ENCODE peak calls at places on chromosomes 11 and 22, in four cellular contexts. E is endodermal cell, B is psoas muscle, R is IMR-90. U is an unnamed sample.

GRCh38 chr22:45502215-45503070 is at the start of gene FBLN1:
- DNase-seq in B (peak; percentile 67), R (no peak), E (peak; percentile 91), U (peak; percentile 62)

GRCh38 chr11:65859812-65860277 is 388 bp upstream of the MUS81 start:
- DNase-seq in E (no peak), R (no peak), B (no peak), U (no peak)

GRCh38 chr11:119798656-119799055 is 69.7 kb upstream of the NECTIN1 start:
- DNase-seq in E (no peak), B (no peak), R (no peak), U (no peak)

GRCh38 chr11:2474059-2474901 is 29.5 kb downstream of the KCNQ1 start:
- DNase-seq in R (no peak), B (no peak), E (no peak), U (no peak)

GRCh38 chr22:44445307-44445680 is 52.7 kb downstream of the RTL6 start:
- DNase-seq in E (no peak), B (no peak), R (no peak), U (no peak)

GRCh38 chr11:81007046-81007445 is 1566.2 kb upstream of the TENM4 start:
- DNase-seq in E (no peak), B (no peak), R (peak; percentile 14), U (peak; percentile 8)

GRCh38 chr11:117749541-117749910 is 47.5 kb downstream of the DSCAML1 start:
- DNase-seq in B (no peak), E (no peak), R (no peak), U (no peak)

GRCh38 chr11:29333993-29334780 is 682.6 kb downstream of the KCNA4 start:
- DNase-seq in E (peak; percentile 47), R (peak; percentile 88), B (no peak), U (peak; percentile 71)

GRCh38 chr11:34468209-34468841 is 29.6 kb downstream of the CAT start:
- DNase-seq in B (no peak), E (peak; percentile 80), R (peak; percentile 14), U (peak; percentile 13)

GRCh38 chr11:111514216-111515031 is at the start of gene HOATZ:
- DNase-seq in E (peak; percentile 90), R (no peak), B (no peak), U (no peak)

GRCh38 chr11:60711316-60711715 is 11.9 kb downstream of the MS4A8 start:
- DNase-seq in R (no peak), E (no peak), B (no peak), U (no peak)

GRCh38 chr11:72411623-72412532 is 22.5 kb downstream of the CLPB start:
- DNase-seq in E (no peak), R (no peak), B (no peak), U (no peak)

GRCh38 chr11:43957571-43957970 is 15.1 kb downstream of the C11orf96 start:
- DNase-seq in E (no peak), R (no peak), B (no peak), U (no peak)

GRCh38 chr11:112499153-112499907 is 238.7 kb upstream of the PLET1 start:
- DNase-seq in B (no peak), R (no peak), E (peak; percentile 59), U (no peak)

GRCh38 chr22:30868663-30869385 is 99.8 kb downstream of the MORC2 start:
- DNase-seq in R (peak; percentile 75), B (no peak), E (no peak), U (peak; percentile 40)

GRCh38 chr11:9330387-9331384 is 16.3 kb upstream of the TMEM41B start:
- DNase-seq in E (no peak), R (peak; percentile 57), B (no peak), U (peak; percentile 80)
- H3K4me3 ChIP-seq in E (no peak overlapping the region), R (no peak overlapping the region), B (no peak overlapping the region), U (no peak overlapping the region)

DNA sequence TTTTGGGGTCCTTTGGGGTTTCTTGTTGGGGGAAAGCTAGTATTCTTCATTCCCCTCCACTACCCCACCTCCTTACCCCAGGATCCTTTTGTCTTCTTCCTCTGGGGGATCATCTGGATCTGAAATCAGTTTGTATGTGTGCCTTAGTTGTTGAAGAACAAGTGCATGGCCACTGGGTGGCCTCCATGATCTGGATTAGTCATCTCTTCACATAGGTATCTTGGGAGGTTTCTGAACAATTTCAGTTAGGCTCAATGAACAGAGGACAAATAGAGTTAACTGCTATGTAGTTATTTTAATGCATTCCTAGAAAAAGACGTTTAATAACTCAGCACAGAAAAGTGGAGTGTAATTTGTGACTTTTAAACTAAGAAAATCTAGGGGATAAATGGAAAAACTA is 7.1 kb upstream of the VWA5A start:
- DNase-seq in E (peak; percentile 62), B (no peak), R (peak; percentile 15), U (no peak)
- TF ChIP-seq CTCF in E (peak; percentile 78), B (no peak), R (peak; percentile 23), U (no peak)

DNA sequence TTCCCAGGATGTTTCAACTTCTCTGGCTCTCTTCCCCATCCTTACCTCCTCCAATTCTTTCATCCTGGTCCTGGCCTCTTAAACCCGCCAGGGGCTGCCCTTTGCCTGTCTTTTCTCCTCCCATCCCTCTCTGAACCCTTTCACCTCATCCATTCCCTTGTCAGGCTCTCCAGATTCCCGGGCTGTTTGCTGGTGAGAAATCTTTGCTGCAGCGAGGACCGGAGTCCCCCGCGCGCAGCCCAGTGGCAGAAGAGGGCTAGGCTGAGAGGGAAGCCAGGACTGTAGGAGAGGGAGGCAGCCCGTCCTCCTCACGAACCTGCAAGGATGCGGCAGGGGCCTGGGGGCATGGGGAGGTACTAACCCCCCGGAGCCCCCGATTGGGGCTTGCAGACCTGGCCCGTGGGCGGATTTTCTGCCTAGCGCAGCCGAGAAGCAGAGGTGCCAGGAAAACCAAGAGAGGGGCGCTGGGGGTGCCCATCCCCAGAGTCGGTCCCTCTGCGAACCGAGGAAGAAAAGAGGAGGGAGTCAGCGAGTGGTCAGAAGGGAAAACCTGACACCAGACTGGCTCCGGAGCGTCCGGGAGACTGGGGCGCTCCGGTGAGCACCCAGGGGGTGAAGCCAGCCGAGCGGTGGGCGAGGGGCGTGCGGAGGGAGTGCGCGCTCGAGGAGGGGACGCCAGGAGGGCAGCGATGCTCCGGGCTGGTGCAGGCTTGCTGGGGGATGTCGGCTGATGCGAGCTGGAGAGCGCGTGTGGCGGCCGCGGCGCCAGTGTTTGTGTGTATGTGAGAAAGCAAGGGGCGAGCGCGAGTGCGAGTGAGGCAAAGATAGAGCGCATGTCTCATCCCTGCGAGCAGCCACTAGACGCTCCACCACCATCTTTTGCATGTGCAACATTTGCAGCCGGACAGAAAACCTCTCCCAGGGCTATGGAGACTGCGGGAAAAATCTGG is at the start of gene GRIA4:
- DNase-seq in E (peak; percentile 86), R (peak; percentile 74), B (peak; percentile 13), U (peak; percentile 81)
- H3K4me3 ChIP-seq in E (peak within 1 kb of the TSS; percentile 81), R (peak within 1 kb of the TSS; percentile 53), B (peak within 1 kb of the TSS; percentile 58), U (peak within 1 kb of the TSS; percentile 67)

GRCh38 chr11:126346586-126346940 is 8.9 kb upstream of the ST3GAL4 start:
- DNase-seq in E (no peak), B (no peak), R (no peak), U (no peak)

GRCh38 chr11:126345283-126345682 is 10.2 kb upstream of the ST3GAL4 start:
- DNase-seq in E (no peak), R (no peak), B (no peak), U (no peak)

GRCh38 chr11:126345759-126346585 is 9.5 kb upstream of the ST3GAL4 start:
- DNase-seq in B (peak; percentile 60), R (peak; percentile 75), E (peak; percentile 82), U (peak; percentile 74)

GRCh38 chr11:126348806-126349582 is 6.5 kb upstream of the ST3GAL4 start:
- DNase-seq in B (no peak), R (peak; percentile 36), E (no peak), U (no peak)

GRCh38 chr11:126347751-126348628 is 7.5 kb upstream of the ST3GAL4 start:
- DNase-seq in R (no peak), B (no peak), E (no peak), U (no peak)
- TF ChIP-seq CTCF in R (no peak), B (no peak), E (no peak), U (no peak)

U was measured in foreskin fibroblast.